ENCODE peak calls at places on chromosome 13, in six cellular contexts. Y is PC-3, M is AG10803, D is epithelial cell of esophagus, T is ovary, R is tibial nerve. N is an unnamed sample.

GRCh38 chr13:95039415-95039814 is 261.8 kb downstream of the ABCC4 start:
- DNase-seq in Y (no peak), M (peak; percentile 9), D (no peak), T (no peak), R (no peak), N (peak; percentile 61)

GRCh38 chr13:94416454-94417080 is 62.9 kb downstream of the DCT start:
- DNase-seq in Y (peak; percentile 49), M (no peak), D (peak; percentile 59), T (no peak), R (no peak), N (peak; percentile 67)

GRCh38 chr13:75839418-75839817 is 203.3 kb downstream of the LMO7 start:
- DNase-seq in Y (no peak), M (peak; percentile 76), D (no peak), T (no peak), R (no peak), N (no peak)

GRCh38 chr13:77219401-77219800 is 107.5 kb downstream of the MYCBP2 start:
- DNase-seq in Y (no peak), M (no peak), D (no peak), T (no peak), R (no peak), N (no peak)

GRCh38 chr13:36370108-36370429 is 23.9 kb upstream of the SPART start:
- DNase-seq in Y (no peak), M (no peak), D (no peak), T (no peak), R (peak; percentile 50), N (no peak)

GRCh38 chr13:32031815-32032345 is 306 bp downstream of the FRY start:
- DNase-seq in Y (no peak), M (no peak), D (no peak), T (no peak), R (no peak), N (no peak)

GRCh38 chr13:25046274-25046984 is 49.5 kb upstream of the PABPC3 start:
- DNase-seq in Y (no peak), M (no peak), D (no peak), T (no peak), R (no peak), N (no peak)

GRCh38 chr13:86737334-86737932 is 933.7 kb upstream of the SLITRK5 start:
- DNase-seq in Y (no peak), M (no peak), D (no peak), T (no peak), R (no peak), N (no peak)

GRCh38 chr13:106941779-106942178 is 373.8 kb upstream of the ARGLU1 start:
- DNase-seq in Y (no peak), M (no peak), D (no peak), T (no peak), R (no peak), N (no peak)

GRCh38 chr13:84211048-84211447 is 328.8 kb upstream of the SLITRK1 start:
- DNase-seq in Y (no peak), M (no peak), D (no peak), T (no peak), R (no peak), N (no peak)

GRCh38 chr13:84208251-84208650 is 326.0 kb upstream of the SLITRK1 start:
- DNase-seq in Y (no peak), M (no peak), D (no peak), T (no peak), R (no peak), N (peak; percentile 10)

GRCh38 chr13:84207509-84207908 is 325.2 kb upstream of the SLITRK1 start:
- DNase-seq in Y (no peak), M (no peak), D (no peak), T (no peak), R (no peak), N (no peak)
- H3K4me3 ChIP-seq in Y (no peak overlapping the region), M (no peak overlapping the region), D (no peak overlapping the region), T (no peak overlapping the region), R (no peak overlapping the region), N (no peak overlapping the region)

DNA sequence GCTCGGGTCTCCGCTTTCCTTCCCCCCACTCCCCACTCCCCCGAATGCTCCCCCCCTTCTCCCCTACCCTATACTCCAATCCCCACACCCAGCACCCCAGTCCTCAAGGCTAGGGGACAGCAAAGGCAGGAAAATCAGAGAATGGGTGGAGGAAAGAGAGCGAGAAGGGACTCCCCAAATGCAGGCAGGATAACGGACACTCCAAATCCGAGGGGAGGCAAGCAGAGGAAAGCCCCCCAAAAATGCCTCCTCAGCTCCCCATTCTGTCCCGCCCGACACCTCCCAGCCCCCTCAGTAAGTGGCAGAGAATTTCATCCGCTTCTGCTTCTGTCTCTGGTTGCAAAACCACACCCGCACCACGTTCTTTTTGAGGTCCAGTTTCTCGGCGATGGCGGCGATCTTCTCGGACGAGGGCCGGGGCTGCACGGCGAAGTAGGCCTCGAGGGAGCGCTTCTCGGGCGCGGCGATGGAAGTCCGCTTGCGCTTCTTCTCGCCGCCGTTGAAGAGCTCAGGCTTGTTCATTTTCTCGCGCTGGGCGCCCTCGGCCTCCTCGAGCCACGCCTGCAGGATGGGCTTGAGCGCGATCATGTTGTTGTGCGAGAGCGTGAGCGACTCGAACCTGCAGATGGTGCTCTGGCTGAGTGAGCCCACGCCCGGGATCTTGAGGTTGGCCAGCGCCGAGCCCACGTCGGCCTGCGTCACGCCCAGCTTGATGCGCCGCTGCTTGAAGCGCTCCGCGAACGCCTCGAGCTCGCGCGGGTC is 2.0 kb downstream of the POU4F1 start:
- DNase-seq in Y (no peak), M (no peak), D (no peak), T (no peak), R (no peak), N (no peak)
- TF ChIP-seq CTCF in Y (no peak), M (no peak), D (no peak), T (no peak), R (no peak), N (no peak)

GRCh38 chr13:39350461-39350881 is 252.5 kb downstream of the LHFPL6 start:
- DNase-seq in Y (no peak), M (no peak), D (no peak), T (no peak), R (no peak), N (peak; percentile 17)
- H3K4me3 ChIP-seq in Y (no peak overlapping the region), M (no peak overlapping the region), D (no peak overlapping the region), T (no peak overlapping the region), R (no peak overlapping the region), N (no peak overlapping the region)

DNA sequence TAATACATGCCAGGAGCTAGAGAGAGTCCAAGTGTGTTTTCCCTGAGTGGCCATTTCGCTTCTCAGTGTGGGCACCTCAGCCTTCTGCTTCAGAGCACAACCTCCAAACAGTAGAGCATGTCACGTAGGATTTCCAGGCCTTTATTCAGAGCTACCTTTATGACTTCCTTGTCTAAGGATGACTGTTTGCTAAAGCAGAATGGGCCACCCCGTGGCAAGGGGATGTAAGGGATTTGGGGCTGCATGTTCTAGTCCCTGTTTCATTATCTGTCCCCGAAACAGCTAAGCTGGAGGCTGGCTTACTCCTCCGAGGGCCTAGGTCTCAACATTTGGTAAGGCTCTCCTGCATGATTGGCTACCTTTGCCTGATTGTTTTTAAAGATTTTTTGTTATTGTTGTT is 6.0 kb downstream of the RNASEH2B start:
- DNase-seq in Y (no peak), M (no peak), D (no peak), T (no peak), R (no peak), N (no peak)
- TF ChIP-seq CTCF in Y (no peak), M (no peak), D (no peak), T (no peak), R (no peak), N (no peak)

GRCh38 chr13:27920677-27921420 is 1.0 kb downstream of the PDX1 start:
- DNase-seq in Y (peak; percentile 26), M (peak; percentile 11), D (peak; percentile 20), T (no peak), R (no peak), N (peak; percentile 21)
- H3K4me3 ChIP-seq in Y (peak overlapping the region; percentile 76), M (peak overlapping the region; percentile 35), D (peak overlapping the region; percentile 27), T (no peak overlapping the region), R (peak overlapping the region; percentile 28), N (peak overlapping the region; percentile 11)

GRCh38 chr13:51584731-51585191 is 499 bp downstream of the WDFY2 start:
- DNase-seq in Y (peak; percentile 48), M (peak; percentile 31), D (peak; percentile 90), T (peak; percentile 65), R (peak; percentile 32), N (peak; percentile 61)
- TF ChIP-seq CTCF in Y (no peak), M (peak; percentile 8), D (peak; percentile 21), T (no peak), R (no peak), N (peak; percentile 29)

DNA sequence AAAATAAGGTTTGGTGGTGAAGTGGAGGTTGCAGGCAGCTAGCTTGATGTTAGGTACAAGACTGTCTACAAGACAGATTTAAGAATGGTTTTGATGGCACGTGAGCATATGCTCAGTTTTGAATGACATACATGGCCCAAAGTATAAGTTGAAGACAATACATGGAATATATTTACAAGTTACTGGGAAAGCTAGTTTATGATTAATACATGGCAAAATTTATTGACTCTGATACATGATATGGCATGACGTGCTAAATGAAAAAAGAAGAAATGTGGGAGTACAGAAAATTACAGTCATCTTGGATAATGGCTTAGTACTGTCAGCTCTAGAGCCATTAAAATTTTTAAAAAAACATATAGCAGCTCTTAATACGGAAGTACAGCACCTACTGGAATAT is 4.4 kb downstream of the KLF5 start:
- DNase-seq in Y (peak; percentile 64), M (no peak), D (peak; percentile 40), T (no peak), R (no peak), N (no peak)
- H3K4me3 ChIP-seq in Y (peak overlapping the region; percentile 97), M (no peak overlapping the region), D (peak overlapping the region; percentile 91), T (no peak overlapping the region), R (peak overlapping the region; percentile 16), N (no peak overlapping the region)

DNA sequence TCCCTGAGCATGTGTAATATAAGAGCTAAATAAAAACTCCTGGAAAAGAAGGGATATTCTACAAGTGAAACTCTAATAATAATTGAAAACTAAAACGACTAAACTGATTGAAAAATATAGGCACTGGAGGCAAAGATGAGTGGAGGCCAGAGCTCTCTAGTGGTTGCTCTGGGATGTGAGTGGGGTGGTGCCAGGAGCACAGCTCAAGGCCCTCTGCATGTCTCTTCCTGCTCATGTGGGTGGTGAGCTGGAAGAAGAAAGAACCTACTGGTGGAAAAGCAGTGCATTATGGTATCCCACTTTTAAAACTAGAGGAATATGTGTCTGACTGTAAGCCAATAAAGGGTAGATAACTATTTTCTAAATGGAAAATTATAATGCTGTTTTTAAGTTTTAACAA is 15.8 kb upstream of the ARHGEF7 start:
- DNase-seq in Y (no peak), M (no peak), D (peak; percentile 7), T (no peak), R (no peak), N (peak; percentile 5)
- TF ChIP-seq CTCF in Y (no peak), M (no peak), D (no peak), T (no peak), R (no peak), N (peak; percentile 11)

GRCh38 chr13:101390461-101390860 is 25.8 kb downstream of the NALCN start:
- DNase-seq in Y (no peak), M (peak; percentile 55), D (no peak), T (no peak), R (no peak), N (peak; percentile 64)
- H3K4me3 ChIP-seq in Y (no peak overlapping the region), M (no peak overlapping the region), D (no peak overlapping the region), T (no peak overlapping the region), R (no peak overlapping the region), N (no peak overlapping the region)